ENCODE peak calls at places on chromosomes 6 and 20, in five cellular contexts. One of them, this sample, is unnamed.

GRCh38 chr20:29497261-29497671 is 1760.2 kb upstream of the DEFB115 start:
- DNase-seq in astrocyte of the cerebellum: no peak
- DNase-seq in NCI-H345: peak; percentile 83
- DNase-seq in neural progenitor cell: no peak
- DNase-seq in central memory CD4-positive, alpha-beta T cell: peak; percentile 33
- DNase-seq in this sample: peak; percentile 33

GRCh38 chr6:135883045-135883444 is 31.5 kb downstream of the PDE7B start:
- DNase-seq in central memory CD4-positive, alpha-beta T cell: no peak
- DNase-seq in NCI-H345: no peak
- DNase-seq in astrocyte of the cerebellum: no peak
- DNase-seq in neural progenitor cell: no peak
- DNase-seq in this sample: no peak

GRCh38 chr6:106773482-106773881 is 144.1 kb downstream of the QRSL1 start:
- DNase-seq in central memory CD4-positive, alpha-beta T cell: no peak
- DNase-seq in neural progenitor cell: no peak
- DNase-seq in astrocyte of the cerebellum: no peak
- DNase-seq in NCI-H345: no peak
- DNase-seq in this sample: no peak

GRCh38 chr6:112562348-112563220 is 215.5 kb downstream of the RFPL4B start:
- DNase-seq in NCI-H345: no peak
- DNase-seq in astrocyte of the cerebellum: no peak
- DNase-seq in neural progenitor cell: no peak
- DNase-seq in central memory CD4-positive, alpha-beta T cell: no peak
- DNase-seq in this sample: no peak

GRCh38 chr6:146041282-146041681 is 12.4 kb downstream of the GRM1 start:
- DNase-seq in neural progenitor cell: peak; percentile 70
- DNase-seq in NCI-H345: no peak
- DNase-seq in central memory CD4-positive, alpha-beta T cell: no peak
- DNase-seq in astrocyte of the cerebellum: peak; percentile 18
- DNase-seq in this sample: peak; percentile 8

GRCh38 chr6:83038246-83038645 is 27.4 kb downstream of the UBE3D start:
- DNase-seq in NCI-H345: no peak
- DNase-seq in astrocyte of the cerebellum: no peak
- DNase-seq in neural progenitor cell: no peak
- DNase-seq in central memory CD4-positive, alpha-beta T cell: no peak
- DNase-seq in this sample: no peak

GRCh38 chr6:73451166-73452106 is 661 bp downstream of the CGAS start:
- DNase-seq in central memory CD4-positive, alpha-beta T cell: peak; percentile 42
- DNase-seq in astrocyte of the cerebellum: peak; percentile 9
- DNase-seq in neural progenitor cell: peak; percentile 9
- DNase-seq in NCI-H345: peak; percentile 39
- DNase-seq in this sample: peak; percentile 41

GRCh38 chr6:2562721-2563120 is 188.0 kb downstream of the MYLK4 start:
- DNase-seq in central memory CD4-positive, alpha-beta T cell: no peak
- DNase-seq in NCI-H345: no peak
- DNase-seq in astrocyte of the cerebellum: no peak
- DNase-seq in neural progenitor cell: no peak
- DNase-seq in this sample: no peak

GRCh38 chr6:56073315-56073714 is 174.1 kb downstream of the COL21A1 start:
- DNase-seq in central memory CD4-positive, alpha-beta T cell: no peak
- DNase-seq in astrocyte of the cerebellum: no peak
- DNase-seq in neural progenitor cell: no peak
- DNase-seq in NCI-H345: no peak
- DNase-seq in this sample: peak; percentile 80

GRCh38 chr20:24933266-24933908 is 15.7 kb upstream of the CST7 start:
- DNase-seq in central memory CD4-positive, alpha-beta T cell: no peak
- DNase-seq in NCI-H345: no peak
- DNase-seq in astrocyte of the cerebellum: no peak
- DNase-seq in neural progenitor cell: no peak
- DNase-seq in this sample: no peak

GRCh38 chr20:17884318-17885003 is 84.1 kb downstream of the SNX5 start:
- DNase-seq in astrocyte of the cerebellum: no peak
- DNase-seq in central memory CD4-positive, alpha-beta T cell: no peak
- DNase-seq in NCI-H345: no peak
- DNase-seq in neural progenitor cell: no peak
- DNase-seq in this sample: no peak

GRCh38 chr6:6915219-6915618 is 192.5 kb upstream of the RREB1 start:
- DNase-seq in astrocyte of the cerebellum: no peak
- DNase-seq in neural progenitor cell: no peak
- DNase-seq in NCI-H345: no peak
- DNase-seq in central memory CD4-positive, alpha-beta T cell: no peak
- DNase-seq in this sample: no peak

GRCh38 chr6:167906899-167907298 is 80.2 kb downstream of the AFDN start:
- DNase-seq in central memory CD4-positive, alpha-beta T cell: no peak
- DNase-seq in NCI-H345: no peak
- DNase-seq in astrocyte of the cerebellum: no peak
- DNase-seq in neural progenitor cell: peak; percentile 37
- DNase-seq in this sample: peak; percentile 14

GRCh38 chr6:113842165-113842564 is 15.0 kb upstream of the MARCKS start:
- DNase-seq in astrocyte of the cerebellum: peak; percentile 87
- DNase-seq in neural progenitor cell: no peak
- DNase-seq in central memory CD4-positive, alpha-beta T cell: no peak
- DNase-seq in NCI-H345: no peak
- DNase-seq in this sample: no peak

GRCh38 chr6:154872605-154873004 is 122.5 kb upstream of the TIAM2 start:
- DNase-seq in astrocyte of the cerebellum: no peak
- DNase-seq in central memory CD4-positive, alpha-beta T cell: no peak
- DNase-seq in neural progenitor cell: peak; percentile 49
- DNase-seq in NCI-H345: peak; percentile 7
- DNase-seq in this sample: no peak

GRCh38 chr20:20547221-20547875 is 165.1 kb downstream of the RALGAPA2 start:
- DNase-seq in NCI-H345: no peak
- DNase-seq in neural progenitor cell: no peak
- DNase-seq in astrocyte of the cerebellum: no peak
- DNase-seq in central memory CD4-positive, alpha-beta T cell: no peak
- DNase-seq in this sample: no peak

GRCh38 chr20:52015155-52015554 is 176.4 kb downstream of the ZFP64 start:
- DNase-seq in central memory CD4-positive, alpha-beta T cell: no peak
- DNase-seq in NCI-H345: no peak
- DNase-seq in astrocyte of the cerebellum: no peak
- DNase-seq in neural progenitor cell: no peak
- DNase-seq in this sample: no peak

GRCh38 chr20:50053790-50054547 is 59.0 kb downstream of the UBE2V1 start:
- DNase-seq in central memory CD4-positive, alpha-beta T cell: no peak
- DNase-seq in astrocyte of the cerebellum: no peak
- DNase-seq in neural progenitor cell: no peak
- DNase-seq in NCI-H345: no peak
- DNase-seq in this sample: no peak

GRCh38 chr20:20802328-20802727 is 89.9 kb upstream of the RALGAPA2 start:
- DNase-seq in astrocyte of the cerebellum: no peak
- DNase-seq in central memory CD4-positive, alpha-beta T cell: no peak
- DNase-seq in neural progenitor cell: no peak
- DNase-seq in NCI-H345: no peak
- DNase-seq in this sample: no peak

GRCh38 chr6:137309078-137309762 is 90.0 kb upstream of the IFNGR1 start:
- DNase-seq in central memory CD4-positive, alpha-beta T cell: peak; percentile 14
- DNase-seq in astrocyte of the cerebellum: peak; percentile 60
- DNase-seq in NCI-H345: peak; percentile 16
- DNase-seq in neural progenitor cell: no peak
- DNase-seq in this sample: no peak

GRCh38 chr20:38228436-38228835 is 32.1 kb downstream of the KIAA1755 start:
- DNase-seq in neural progenitor cell: no peak
- DNase-seq in central memory CD4-positive, alpha-beta T cell: no peak
- DNase-seq in NCI-H345: no peak
- DNase-seq in astrocyte of the cerebellum: no peak
- DNase-seq in this sample: no peak

GRCh38 chr20:64063389-64064144 is 569 bp downstream of the TCEA2 start:
- DNase-seq in neural progenitor cell: peak; percentile 56
- DNase-seq in astrocyte of the cerebellum: no peak
- DNase-seq in NCI-H345: peak; percentile 36
- DNase-seq in central memory CD4-positive, alpha-beta T cell: no peak
- DNase-seq in this sample: no peak

GRCh38 chr6:134550604-134551003 is 232.7 kb upstream of the SGK1 start:
- DNase-seq in astrocyte of the cerebellum: peak; percentile 55
- DNase-seq in central memory CD4-positive, alpha-beta T cell: no peak
- DNase-seq in neural progenitor cell: no peak
- DNase-seq in NCI-H345: no peak
- DNase-seq in this sample: peak; percentile 10

GRCh38 chr6:161079566-161080262 is 88.1 kb downstream of the MAP3K4 start:
- DNase-seq in astrocyte of the cerebellum: peak; percentile 42
- DNase-seq in NCI-H345: no peak
- DNase-seq in central memory CD4-positive, alpha-beta T cell: peak; percentile 68
- DNase-seq in neural progenitor cell: no peak
- DNase-seq in this sample: peak; percentile 4

GRCh38 chr6:128172752-128173151 is 271.9 kb upstream of the THEMIS start:
- DNase-seq in central memory CD4-positive, alpha-beta T cell: no peak
- DNase-seq in astrocyte of the cerebellum: no peak
- DNase-seq in neural progenitor cell: no peak
- DNase-seq in NCI-H345: no peak
- DNase-seq in this sample: no peak